ENCODE peak calls at places on chromosomes 16 and 17, in four cellular contexts. N, H, K and E are unnamed samples.

GRCh38 chr16:10862432-10862831 is 14.6 kb upstream of the CIITA start:
- DNase-seq in N (no peak), H (no peak), K (peak; percentile 83), E (no peak)

GRCh38 chr16:3358884-3359283 is 3.2 kb downstream of the OR2C1 start:
- DNase-seq in N (no peak), H (no peak), K (no peak), E (no peak)

GRCh38 chr16:1788095-1788707 is 5.3 kb downstream of the IGFALS start:
- DNase-seq in N (no peak), H (no peak), K (no peak), E (peak; percentile 62)

GRCh38 chr17:78120537-78120936 is 8.0 kb downstream of the TMC6 start:
- DNase-seq in N (no peak), H (no peak), K (no peak), E (peak; percentile 76)

GRCh38 chr17:55492951-55493350 is 18.3 kb downstream of the SMIM36 start:
- DNase-seq in N (no peak), H (no peak), K (no peak), E (no peak)

GRCh38 chr17:50847566-50847965 is 12.2 kb downstream of the WFIKKN2 start:
- DNase-seq in N (no peak), H (no peak), K (no peak), E (no peak)

GRCh38 chr16:3256146-3256875 is at the start of gene MEFV:
- DNase-seq in N (no peak), H (no peak), K (no peak), E (no peak)

GRCh38 chr16:51450913-51451312 is 299.8 kb upstream of the SALL1 start:
- DNase-seq in N (no peak), H (no peak), K (no peak), E (no peak)

GRCh38 chr16:86343733-86344585 is 166.4 kb upstream of the FOXF1 start:
- DNase-seq in N (no peak), H (peak; percentile 84), K (no peak), E (no peak)

GRCh38 chr17:21467739-21468490 is 91.8 kb downstream of the KCNJ12 start:
- DNase-seq in N (no peak), H (no peak), K (no peak), E (no peak)

GRCh38 chr16:82756283-82756599 is 129.5 kb downstream of the CDH13 start:
- DNase-seq in N (no peak), H (peak; percentile 98), K (no peak), E (no peak)

GRCh38 chr17:40726919-40727318 is 23.4 kb upstream of the KRT24 start:
- DNase-seq in N (no peak), H (no peak), K (no peak), E (no peak)

GRCh38 chr16:9844361-9844760 is 337.9 kb downstream of the GRIN2A start:
- DNase-seq in N (no peak), H (peak; percentile 6), K (peak; percentile 3), E (no peak)

GRCh38 chr16:25550647-25551046 is 141.1 kb upstream of the HS3ST4 start:
- DNase-seq in N (no peak), H (no peak), K (no peak), E (no peak)

GRCh38 chr17:79793924-79794304 is 3.0 kb downstream of the CBX8 start:
- DNase-seq in N (no peak), H (peak; percentile 39), K (no peak), E (no peak)

GRCh38 chr17:61286449-61286848 is 113.2 kb upstream of the TBX2 start:
- DNase-seq in N (no peak), H (no peak), K (no peak), E (no peak)

GRCh38 chr16:1301562-1301961 is 7.9 kb upstream of the UBE2I start:
- DNase-seq in N (no peak), H (no peak), K (no peak), E (no peak)

GRCh38 chr16:17083628-17084027 is 387.1 kb downstream of the XYLT1 start:
- DNase-seq in N (no peak), H (no peak), K (no peak), E (no peak)

GRCh38 chr16:87344931-87345631 is 27.9 kb upstream of the C16orf95 start:
- DNase-seq in N (no peak), H (no peak), K (no peak), E (no peak)

GRCh38 chr17:2002767-2003329 is 22.3 kb downstream of the RTN4RL1 start:
- DNase-seq in N (no peak), H (no peak), K (no peak), E (no peak)

GRCh38 chr16:81784042-81784785 is 5.1 kb downstream of the PLCG2 start:
- DNase-seq in N (no peak), H (no peak), K (no peak), E (no peak)

GRCh38 chr17:46212634-46213435 is 19.6 kb upstream of the KANSL1 start:
- DNase-seq in N (peak; percentile 73), H (peak; percentile 83), K (peak; percentile 75), E (no peak)

GRCh38 chr17:66920965-66921364 is 43.5 kb upstream of the CACNG4 start:
- DNase-seq in N (no peak), H (no peak), K (no peak), E (peak; percentile 41)

GRCh38 chr16:50310308-50311133 is 44.2 kb downstream of the ADCY7 start:
- DNase-seq in N (no peak), H (no peak), K (no peak), E (peak; percentile 76)

GRCh38 chr17:81511800-81512559 is 619 bp downstream of the ACTG1 start:
- DNase-seq in N (no peak), H (peak; percentile 27), K (no peak), E (no peak)

GRCh38 chr17:78995022-78995760 is 14.4 kb downstream of the CANT1 start:
- DNase-seq in N (no peak), H (no peak), K (no peak), E (no peak)

GRCh38 chr16:70563571-70563970 is 40.0 kb downstream of the SF3B3 start:
- DNase-seq in N (no peak), H (no peak), K (peak; percentile 73), E (no peak)

GRCh38 chr17:13931752-13932477 is 137.4 kb upstream of the COX10 start:
- DNase-seq in N (no peak), H (no peak), K (no peak), E (peak; percentile 85)

GRCh38 chr16:50213939-50214519 is 52.3 kb upstream of the ADCY7 start:
- DNase-seq in N (peak; percentile 56), H (peak; percentile 86), K (peak; percentile 17), E (no peak)

GRCh38 chr16:52212841-52213240 is 334.1 kb downstream of the TOX3 start:
- DNase-seq in N (no peak), H (no peak), K (no peak), E (no peak)

GRCh38 chr17:74937064-74938051 is 1.7 kb downstream of the OTOP3 start:
- DNase-seq in N (no peak), H (no peak), K (no peak), E (no peak)

GRCh38 chr16:15682105-15682570 is 32.1 kb downstream of the NDE1 start:
- DNase-seq in N (no peak), H (peak; percentile 84), K (no peak), E (no peak)
- TF ChIP-seq CTCF in N (peak; percentile 17), H (peak; percentile 49), K (peak; percentile 47), E (no peak)

DNA sequence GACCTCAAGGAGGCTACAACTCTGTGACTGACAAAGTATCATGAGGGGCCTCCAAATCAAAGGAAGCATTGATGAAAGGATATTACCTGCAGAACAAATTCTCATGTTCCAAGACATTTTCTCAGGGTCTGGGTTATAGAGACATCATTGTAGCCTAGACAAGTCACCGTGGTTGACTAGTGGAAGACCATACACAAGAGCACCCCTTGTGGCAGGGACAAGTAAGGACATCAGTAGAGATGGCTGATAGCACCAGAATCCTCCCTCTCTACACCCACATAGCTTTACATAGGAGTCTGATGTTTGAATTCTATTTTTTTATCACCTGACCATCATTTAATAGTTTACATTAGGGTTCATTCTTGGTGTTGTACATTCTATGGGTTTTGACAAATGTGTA is 32.5 kb upstream of the CDH8 start:
- DNase-seq in N (peak; percentile 8), H (no peak), K (no peak), E (no peak)
- TF ChIP-seq CTCF in N (peak; percentile 17), H (no peak), K (no peak), E (no peak)

DNA sequence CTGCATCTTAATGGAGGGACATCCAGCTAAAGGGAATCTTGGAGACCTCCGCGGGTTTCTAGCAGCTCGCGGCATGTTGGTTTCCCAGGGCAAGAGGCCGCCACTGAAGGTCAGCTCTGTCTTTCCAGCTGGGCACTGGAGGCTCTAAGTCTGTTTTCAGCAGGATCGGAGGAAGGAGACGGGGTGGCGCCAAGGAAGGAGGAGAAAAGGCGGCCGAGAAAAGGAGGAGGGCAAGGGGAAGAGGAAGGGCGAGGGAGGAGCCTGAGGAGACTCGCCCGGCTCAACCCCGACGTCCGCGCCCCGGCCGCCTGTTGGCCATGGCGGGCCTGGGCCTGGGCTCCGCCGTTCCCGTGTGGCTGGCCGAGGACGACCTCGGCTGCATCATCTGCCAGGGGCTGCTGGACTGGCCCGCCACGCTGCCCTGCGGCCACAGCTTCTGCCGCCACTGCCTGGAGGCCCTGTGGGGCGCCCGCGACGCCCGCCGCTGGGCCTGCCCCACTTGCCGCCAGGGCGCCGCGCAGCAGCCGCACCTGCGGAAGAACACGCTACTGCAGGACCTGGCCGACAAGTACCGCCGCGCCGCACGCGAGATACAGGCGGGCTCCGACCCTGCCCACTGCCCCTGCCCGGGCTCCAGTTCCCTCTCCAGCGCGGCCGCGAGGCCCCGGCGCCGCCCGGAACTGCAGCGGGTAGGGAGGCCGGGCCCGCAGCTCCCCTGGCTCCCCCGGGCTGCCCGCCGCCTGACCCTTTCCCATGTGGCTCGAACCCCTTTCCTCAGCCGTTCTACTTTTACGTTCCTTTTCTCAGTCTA is at the start of gene RNF135:
- DNase-seq in N (peak; percentile 83), H (peak; percentile 84), K (peak; percentile 46), E (peak; percentile 95)
- TF ChIP-seq CTCF in N (no peak), H (peak; percentile 13), K (no peak), E (no peak)

GRCh38 chr16:61934591-61934990 is 101.6 kb downstream of the CDH8 start:
- DNase-seq in N (no peak), H (no peak), K (no peak), E (no peak)

GRCh38 chr16:61937646-61938045 is 98.6 kb downstream of the CDH8 start:
- DNase-seq in N (no peak), H (no peak), K (no peak), E (no peak)

GRCh38 chr16:61936522-61936921 is 99.7 kb downstream of the CDH8 start:
- DNase-seq in N (no peak), H (no peak), K (no peak), E (no peak)
- TF ChIP-seq CTCF in N (no peak), H (no peak), K (no peak), E (no peak)

GRCh38 chr16:66030036-66030435 is 336.5 kb upstream of the CDH5 start:
- DNase-seq in N (no peak), H (no peak), K (no peak), E (no peak)

GRCh38 chr16:66026931-66027330 is 339.6 kb upstream of the CDH5 start:
- DNase-seq in N (no peak), H (no peak), K (no peak), E (no peak)

GRCh38 chr16:66025751-66026150 is 340.7 kb upstream of the CDH5 start:
- DNase-seq in N (no peak), H (no peak), K (no peak), E (no peak)

GRCh38 chr16:66028505-66029216 is 337.8 kb upstream of the CDH5 start:
- DNase-seq in N (no peak), H (no peak), K (peak; percentile 75), E (no peak)

DNA sequence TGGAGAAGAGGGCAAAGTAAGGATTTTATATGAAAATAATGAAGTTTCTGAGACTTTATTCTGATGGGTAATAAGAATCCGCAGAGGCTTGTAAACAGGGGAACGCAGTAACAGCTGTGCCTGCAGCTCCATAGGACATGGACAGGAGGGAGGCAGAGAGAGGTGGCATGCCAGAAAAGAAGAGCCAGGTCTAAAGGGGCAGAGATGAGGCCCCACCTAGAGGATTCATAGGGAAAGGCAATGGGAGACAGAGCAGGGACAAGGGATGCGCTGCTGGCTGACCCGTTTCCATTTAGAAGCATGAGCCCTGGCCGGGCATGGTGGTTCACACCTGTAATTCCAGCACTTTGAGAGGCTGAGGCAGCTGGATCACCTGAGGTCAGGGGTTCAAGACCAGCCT is 340.3 kb upstream of the CDH5 start:
- DNase-seq in N (no peak), H (no peak), K (no peak), E (no peak)
- TF ChIP-seq CTCF in N (no peak), H (no peak), K (peak; percentile 55), E (no peak)